ENCODE peak calls at places on chromosomes 11 and 22, in six cellular contexts. A, H, R, S, E and V are unnamed samples.

GRCh38 chr22:43333978-43334377 is 9.2 kb downstream of the SCUBE1 start:
- DNase-seq in A (no peak), H (no peak), R (no peak), S (no peak), E (no peak), V (no peak)

GRCh38 chr11:43930868-43931716 is 11.3 kb upstream of the C11orf96 start:
- DNase-seq in A (no peak), H (peak), R (no peak), S (peak), E (no peak), V (no peak)

GRCh38 chr11:45278721-45279120 is 7.4 kb downstream of the SYT13 start:
- DNase-seq in A (no peak), H (no peak), R (no peak), S (no peak), E (no peak), V (no peak)

GRCh38 chr11:65420506-65421203 is 1.9 kb upstream of the NEAT1 start:
- DNase-seq in A (no peak), H (no peak), R (no peak), S (no peak), E (no peak), V (no peak)

GRCh38 chr11:46347637-46348311 is 511 bp downstream of the DGKZ start:
- DNase-seq in A (no peak), H (no peak), R (no peak), S (no peak), E (no peak), V (no peak)

GRCh38 chr11:12113294-12113693 is 2.9 kb downstream of the MICAL2 start:
- DNase-seq in A (no peak), H (no peak), R (no peak), S (peak), E (no peak), V (no peak)

GRCh38 chr11:38153985-38154384 is 1555.9 kb upstream of the RAG2 start:
- DNase-seq in A (no peak), H (no peak), R (no peak), S (no peak), E (no peak), V (no peak)

GRCh38 chr11:2575611-2576051 is 124.2 kb downstream of the KCNQ1OT1 start:
- DNase-seq in A (no peak), H (no peak), R (peak), S (no peak), E (peak), V (no peak)

GRCh38 chr22:38653741-38654140 is 2.5 kb downstream of the FAM227A start:
- DNase-seq in A (no peak), H (no peak), R (no peak), S (no peak), E (no peak), V (no peak)

GRCh38 chr11:88508808-88509581 is 171.5 kb upstream of the CTSC start:
- DNase-seq in A (no peak), H (no peak), R (no peak), S (no peak), E (no peak), V (peak)

GRCh38 chr11:16278986-16279385 is 77.4 kb downstream of the SOX6 start:
- DNase-seq in A (no peak), H (no peak), R (no peak), S (no peak), E (no peak), V (no peak)

GRCh38 chr11:18527512-18527911 is 770 bp upstream of the TSG101 start:
- DNase-seq in A (no peak), H (peak), R (no peak), S (peak), E (no peak), V (peak)

GRCh38 chr11:75000975-75001354 is 12.2 kb downstream of the NEU3 start:
- DNase-seq in A (no peak), H (no peak), R (no peak), S (no peak), E (no peak), V (no peak)

GRCh38 chr22:37498289-37498909 is 12.2 kb upstream of the MFNG start:
- DNase-seq in A (no peak), H (no peak), R (peak), S (no peak), E (no peak), V (peak)

GRCh38 chr11:4636136-4636535 is 1.1 kb upstream of the OR51D1 start:
- DNase-seq in A (no peak), H (no peak), R (no peak), S (no peak), E (no peak), V (no peak)

GRCh38 chr11:83464181-83464580 is 178.0 kb upstream of the CCDC90B start:
- DNase-seq in A (no peak), H (no peak), R (no peak), S (no peak), E (no peak), V (no peak)

GRCh38 chr11:123579482-123579812 is 75.0 kb downstream of the SCN3B start:
- DNase-seq in A (no peak), H (no peak), R (no peak), S (no peak), E (no peak), V (no peak)
- H3K4me3 ChIP-seq in A (no peak), H (no peak), R (no peak), S (no peak), E (no peak), V (no peak)

DNA sequence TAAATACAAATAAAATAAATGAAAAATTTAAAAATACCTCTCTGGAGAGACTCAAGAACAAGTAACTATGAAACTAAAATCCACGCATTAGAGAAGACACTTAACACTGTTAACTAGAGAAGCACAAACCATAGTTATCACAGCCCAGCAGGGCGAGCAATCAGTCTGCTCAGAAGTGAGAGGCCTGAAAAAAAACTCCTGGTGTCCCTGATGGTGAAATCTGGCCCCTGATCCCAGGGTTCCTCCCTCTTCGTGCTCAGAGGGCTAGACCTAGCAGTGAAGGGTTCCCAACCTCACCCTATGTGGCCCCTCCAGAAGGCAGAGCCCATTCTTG is 49.7 kb upstream of the VPREB1 start:
- DNase-seq in A (no peak), H (no peak), R (no peak), S (no peak), E (no peak), V (no peak)
- H3K4me3 ChIP-seq in A (no peak), H (no peak), R (no peak), S (no peak), E (no peak), V (no peak)

GRCh38 chr11:67628710-67629385 is 889 bp downstream of the NUDT8 start:
- DNase-seq in A (no peak), H (no peak), R (no peak), S (no peak), E (peak), V (no peak)
- H3K4me3 ChIP-seq in A (peak), H (peak), R (peak), S (peak), E (peak), V (no peak)

GRCh38 chr11:6630632-6631291 is 11.5 kb upstream of the TPP1 start:
- DNase-seq in A (no peak), H (no peak), R (no peak), S (no peak), E (peak), V (no peak)
- H3K4me3 ChIP-seq in A (no peak), H (no peak), R (no peak), S (no peak), E (peak), V (no peak)